ENCODE peak calls at places on chromosomes 2 and 18, in five cellular contexts. One of them, this sample, is unnamed.
A peak's percentile ranks its signal among the peaks of the same experiment; 100 is the strongest.

GRCh38 chr18:26827581-26827980 is 37.9 kb downstream of the AQP4 start:
- DNase-seq in CD4-positive, alpha-beta T cell: no peak
- DNase-seq in NCI-H2081: no peak
- DNase-seq in anterior cingulate cortex: no peak
- DNase-seq in stimulated activated CD4-positive, alpha-beta T cell treated with anti-CD3 and anti-CD28 coated beads, Interleukin-15, amount 100 ng/mL, for 24 hours: no peak
- DNase-seq in this sample: no peak

GRCh38 chr2:54148391-54148790 is 33.0 kb downstream of the ACYP2 start:
- DNase-seq in CD4-positive, alpha-beta T cell: no peak
- DNase-seq in NCI-H2081: no peak
- DNase-seq in anterior cingulate cortex: no peak
- DNase-seq in stimulated activated CD4-positive, alpha-beta T cell treated with anti-CD3 and anti-CD28 coated beads, Interleukin-15, amount 100 ng/mL, for 24 hours: no peak
- DNase-seq in this sample: no peak

GRCh38 chr18:21998531-21998930 is 170.9 kb upstream of the GATA6 start:
- DNase-seq in CD4-positive, alpha-beta T cell: no peak
- DNase-seq in NCI-H2081: no peak
- DNase-seq in anterior cingulate cortex: no peak
- DNase-seq in stimulated activated CD4-positive, alpha-beta T cell treated with anti-CD3 and anti-CD28 coated beads, Interleukin-15, amount 100 ng/mL, for 24 hours: no peak
- DNase-seq in this sample: no peak

GRCh38 chr2:220569380-220569779 is 942.0 kb downstream of the SLC4A3 start:
- DNase-seq in CD4-positive, alpha-beta T cell: no peak
- DNase-seq in NCI-H2081: peak; percentile 91
- DNase-seq in anterior cingulate cortex: no peak
- DNase-seq in stimulated activated CD4-positive, alpha-beta T cell treated with anti-CD3 and anti-CD28 coated beads, Interleukin-15, amount 100 ng/mL, for 24 hours: no peak
- DNase-seq in this sample: peak; percentile 90

GRCh38 chr2:23425886-23426283 is 40.9 kb downstream of the KLHL29 start:
- DNase-seq in CD4-positive, alpha-beta T cell: no peak
- DNase-seq in NCI-H2081: no peak
- DNase-seq in anterior cingulate cortex: no peak
- DNase-seq in stimulated activated CD4-positive, alpha-beta T cell treated with anti-CD3 and anti-CD28 coated beads, Interleukin-15, amount 100 ng/mL, for 24 hours: no peak
- DNase-seq in this sample: no peak

GRCh38 chr2:214019229-214019972 is 391.5 kb upstream of the VWC2L start:
- DNase-seq in CD4-positive, alpha-beta T cell: no peak
- DNase-seq in NCI-H2081: no peak
- DNase-seq in anterior cingulate cortex: no peak
- DNase-seq in stimulated activated CD4-positive, alpha-beta T cell treated with anti-CD3 and anti-CD28 coated beads, Interleukin-15, amount 100 ng/mL, for 24 hours: no peak
- DNase-seq in this sample: no peak

GRCh38 chr2:229815858-229816257 is 101.5 kb upstream of the DNER start:
- DNase-seq in CD4-positive, alpha-beta T cell: no peak
- DNase-seq in NCI-H2081: no peak
- DNase-seq in anterior cingulate cortex: no peak
- DNase-seq in stimulated activated CD4-positive, alpha-beta T cell treated with anti-CD3 and anti-CD28 coated beads, Interleukin-15, amount 100 ng/mL, for 24 hours: no peak
- DNase-seq in this sample: no peak

GRCh38 chr2:197073701-197074433 is 147.4 kb upstream of the PGAP1 start:
- DNase-seq in CD4-positive, alpha-beta T cell: no peak
- DNase-seq in NCI-H2081: no peak
- DNase-seq in anterior cingulate cortex: peak; percentile 64
- DNase-seq in stimulated activated CD4-positive, alpha-beta T cell treated with anti-CD3 and anti-CD28 coated beads, Interleukin-15, amount 100 ng/mL, for 24 hours: no peak
- DNase-seq in this sample: no peak

GRCh38 chr2:158828378-158829136 is 33.4 kb downstream of the DAPL1 start:
- DNase-seq in CD4-positive, alpha-beta T cell: no peak
- DNase-seq in NCI-H2081: no peak
- DNase-seq in anterior cingulate cortex: no peak
- DNase-seq in stimulated activated CD4-positive, alpha-beta T cell treated with anti-CD3 and anti-CD28 coated beads, Interleukin-15, amount 100 ng/mL, for 24 hours: no peak
- DNase-seq in this sample: no peak

GRCh38 chr2:177352441-177353070 is 40.0 kb upstream of the AGPS start:
- DNase-seq in CD4-positive, alpha-beta T cell: no peak
- DNase-seq in NCI-H2081: no peak
- DNase-seq in anterior cingulate cortex: no peak
- DNase-seq in stimulated activated CD4-positive, alpha-beta T cell treated with anti-CD3 and anti-CD28 coated beads, Interleukin-15, amount 100 ng/mL, for 24 hours: no peak
- DNase-seq in this sample: no peak

GRCh38 chr2:168120730-168121129 is 126.7 kb downstream of the STK39 start:
- DNase-seq in CD4-positive, alpha-beta T cell: no peak
- DNase-seq in NCI-H2081: no peak
- DNase-seq in anterior cingulate cortex: no peak
- DNase-seq in stimulated activated CD4-positive, alpha-beta T cell treated with anti-CD3 and anti-CD28 coated beads, Interleukin-15, amount 100 ng/mL, for 24 hours: no peak
- DNase-seq in this sample: peak; percentile 50

This sample was measured in COR-L47.